ENCODE peak calls at places on chromosomes 11 and 22, in seven cellular contexts. X is AG08395; Y is astrocyte of the hippocampus; J is T follicular helper cell; Q is CD4-positive, alpha-beta memory T cell; L is DMS153; Z is HS-27A. M is an unnamed sample.

GRCh38 chr11:2437516-2437915 is 6.8 kb downstream of the TRPM5 start:
- DNase-seq in Z (no peak), L (no peak), J (no peak), Y (no peak), X (no peak), Q (no peak), M (no peak)

GRCh38 chr11:29183301-29183700 is 833.5 kb downstream of the KCNA4 start:
- DNase-seq in Y (no peak), Z (no peak), J (no peak), Q (no peak), L (no peak), X (no peak), M (no peak)

GRCh38 chr22:38461414-38462081 is 6.3 kb upstream of the KDELR3 start:
- DNase-seq in Y (peak; percentile 95), J (peak; percentile 30), X (peak; percentile 81), Q (peak; percentile 51), Z (no peak), L (peak; percentile 80), M (peak; percentile 85)

GRCh38 chr11:33772300-33772699 is 2.0 kb downstream of the FBXO3 start:
- DNase-seq in Y (peak; percentile 13), J (no peak), X (no peak), L (no peak), Q (no peak), Z (no peak), M (peak; percentile 71)

GRCh38 chr11:2933376-2934056 is 4.3 kb upstream of the PHLDA2 start:
- DNase-seq in Y (peak; percentile 74), Z (no peak), L (peak; percentile 20), Q (peak; percentile 81), J (no peak), X (peak; percentile 91), M (peak; percentile 97)

GRCh38 chr11:72491001-72491400 is 56.7 kb upstream of the CLPB start:
- DNase-seq in Z (no peak), Q (no peak), L (no peak), X (no peak), J (no peak), Y (no peak), M (no peak)

GRCh38 chr11:94546886-94547285 is 3.2 kb downstream of the FUT4 start:
- DNase-seq in X (no peak), Y (no peak), L (no peak), Z (no peak), Q (no peak), J (no peak), M (no peak)

GRCh38 chr11:44596541-44597276 is 31.2 kb downstream of the CD82 start:
- DNase-seq in Y (peak; percentile 66), L (no peak), J (peak; percentile 64), Q (peak; percentile 92), Z (no peak), X (no peak), M (peak; percentile 27)

GRCh38 chr22:30195245-30196140 is 51.1 kb downstream of the LIF start:
- DNase-seq in L (no peak), Z (no peak), Q (no peak), Y (no peak), J (no peak), X (peak; percentile 48), M (peak; percentile 59)

GRCh38 chr11:23769214-23769613 is 727.6 kb upstream of the LUZP2 start:
- DNase-seq in Q (no peak), Z (no peak), Y (no peak), L (no peak), X (no peak), J (no peak), M (peak; percentile 11)

GRCh38 chr11:132941024-132941646 is 591.2 kb downstream of the OPCML start:
- DNase-seq in Z (no peak), X (peak; percentile 53), Y (peak; percentile 70), J (no peak), L (peak; percentile 50), Q (no peak), M (peak; percentile 32)

GRCh38 chr11:86620796-86621575 is 51.4 kb downstream of the ME3 start:
- DNase-seq in X (peak; percentile 44), Y (peak; percentile 49), J (no peak), L (no peak), Z (no peak), Q (no peak), M (peak; percentile 75)

GRCh38 chr11:36492724-36493304 is 17.3 kb downstream of the TRAF6 start:
- DNase-seq in J (no peak), L (no peak), Q (no peak), X (peak; percentile 50), Z (no peak), Y (peak; percentile 69), M (peak; percentile 62)

GRCh38 chr22:24938741-24939341 is 7.7 kb downstream of the LHFPL7 start:
- DNase-seq in X (peak; percentile 52), Q (no peak), Z (no peak), L (peak; percentile 50), Y (peak; percentile 64), J (peak; percentile 7), M (peak; percentile 41)

GRCh38 chr11:65927904-65928397 is 8.7 kb downstream of the DRAP1 start:
- DNase-seq in X (no peak), Y (peak; percentile 39), L (no peak), J (peak; percentile 65), Z (no peak), Q (peak; percentile 91), M (peak; percentile 62)

GRCh38 chr11:44497995-44498394 is 67.5 kb upstream of the CD82 start:
- DNase-seq in J (no peak), Z (no peak), X (no peak), L (no peak), Y (no peak), Q (no peak), M (no peak)

GRCh38 chr11:8699903-8700302 is 17.3 kb downstream of the RPL27A start:
- DNase-seq in L (peak; percentile 13), X (peak; percentile 78), Q (no peak), Z (no peak), Y (peak; percentile 92), J (no peak), M (peak; percentile 81)

GRCh38 chr11:109275931-109276330 is 146.1 kb upstream of the C11orf87 start:
- DNase-seq in Z (no peak), Y (no peak), Q (no peak), X (no peak), J (no peak), L (no peak), M (no peak)

GRCh38 chr22:30313527-30314385 is 13.0 kb downstream of the TBC1D10A start:
- DNase-seq in J (no peak), Y (no peak), Z (no peak), L (no peak), X (no peak), Q (no peak), M (peak; percentile 50)

GRCh38 chr11:7551571-7551970 is 37.8 kb downstream of the PPFIBP2 start:
- DNase-seq in X (peak; percentile 73), Q (no peak), L (no peak), Z (no peak), J (no peak), Y (peak; percentile 34), M (peak; percentile 69)

GRCh38 chr11:18684267-18684666 is 14.3 kb upstream of the TMEM86A start:
- DNase-seq in Z (no peak), X (no peak), L (no peak), J (no peak), Y (no peak), Q (no peak), M (no peak)

GRCh38 chr11:16738949-16739262 is 459 bp downstream of the C11orf58 start:
- DNase-seq in Q (no peak), X (peak; percentile 12), L (no peak), Y (no peak), Z (no peak), J (no peak), M (no peak)

GRCh38 chr11:117281159-117281558 is 10.0 kb upstream of the BACE1-AS start:
- DNase-seq in X (peak; percentile 93), Z (peak; percentile 80), L (no peak), Q (no peak), J (no peak), Y (peak; percentile 93), M (peak; percentile 99)